ENCODE peak calls at places on chromosome 14, in nine cellular contexts. One of them, this sample, is unnamed.
A peak's percentile ranks its signal among the peaks of the same experiment; 100 is the strongest.

GRCh38 chr14:51561141-51561540 is 90.6 kb upstream of the FRMD6 start:
- DNase-seq in AG04450: no peak
- DNase-seq in GM23338: no peak
- DNase-seq in fibroblast of lung: no peak
- DNase-seq in A549: no peak
- DNase-seq in heart left ventricle: no peak
- DNase-seq in brain microvascular endothelial cell: no peak
- DNase-seq in cardiac muscle cell: no peak
- DNase-seq in GM23248: no peak
- DNase-seq in this sample: no peak

GRCh38 chr14:30869525-30870150 is 4.7 kb upstream of the COCH start:
- DNase-seq in AG04450: no peak
- DNase-seq in GM23338: no peak
- DNase-seq in fibroblast of lung: no peak
- DNase-seq in A549: no peak
- DNase-seq in heart left ventricle: no peak
- DNase-seq in brain microvascular endothelial cell: no peak
- DNase-seq in cardiac muscle cell: no peak
- DNase-seq in GM23248: no peak
- DNase-seq in this sample: no peak

GRCh38 chr14:35189422-35189821 is 67.1 kb downstream of the PRORP start:
- DNase-seq in AG04450: no peak
- DNase-seq in GM23338: no peak
- DNase-seq in fibroblast of lung: no peak
- DNase-seq in A549: no peak
- DNase-seq in heart left ventricle: no peak
- DNase-seq in brain microvascular endothelial cell: no peak
- DNase-seq in cardiac muscle cell: no peak
- DNase-seq in GM23248: no peak
- DNase-seq in this sample: no peak

GRCh38 chr14:38868415-38869290 is 234.4 kb downstream of the SEC23A start:
- DNase-seq in AG04450: no peak
- DNase-seq in GM23338: no peak
- DNase-seq in fibroblast of lung: no peak
- DNase-seq in A549: no peak
- DNase-seq in heart left ventricle: no peak
- DNase-seq in brain microvascular endothelial cell: no peak
- DNase-seq in cardiac muscle cell: no peak
- DNase-seq in GM23248: no peak
- DNase-seq in this sample: no peak

GRCh38 chr14:101505216-101505970 is 55.9 kb upstream of the DIO3 start:
- DNase-seq in AG04450: no peak
- DNase-seq in GM23338: no peak
- DNase-seq in fibroblast of lung: no peak
- DNase-seq in A549: no peak
- DNase-seq in heart left ventricle: peak; percentile 11
- DNase-seq in brain microvascular endothelial cell: no peak
- DNase-seq in cardiac muscle cell: no peak
- DNase-seq in GM23248: no peak
- DNase-seq in this sample: no peak

GRCh38 chr14:36818794-36819384 is 157.2 kb downstream of the PAX9 start:
- DNase-seq in AG04450: no peak
- DNase-seq in GM23338: no peak
- DNase-seq in fibroblast of lung: peak; percentile 59
- DNase-seq in A549: no peak
- DNase-seq in heart left ventricle: no peak
- DNase-seq in brain microvascular endothelial cell: peak; percentile 18
- DNase-seq in cardiac muscle cell: no peak
- DNase-seq in GM23248: peak; percentile 57
- DNase-seq in this sample: no peak

GRCh38 chr14:28763914-28764848 is 2.4 kb upstream of the FOXG1 start:
- DNase-seq in AG04450: no peak
- DNase-seq in GM23338: peak; percentile 79
- DNase-seq in fibroblast of lung: peak; percentile 30
- DNase-seq in A549: no peak
- DNase-seq in heart left ventricle: no peak
- DNase-seq in brain microvascular endothelial cell: no peak
- DNase-seq in cardiac muscle cell: no peak
- DNase-seq in GM23248: no peak
- DNase-seq in this sample: no peak

GRCh38 chr14:54312166-54312801 is 84.5 kb upstream of the CDKN3 start:
- DNase-seq in AG04450: peak; percentile 39
- DNase-seq in GM23338: peak; percentile 13
- DNase-seq in fibroblast of lung: peak; percentile 96
- DNase-seq in A549: peak; percentile 40
- DNase-seq in heart left ventricle: no peak
- DNase-seq in brain microvascular endothelial cell: peak; percentile 80
- DNase-seq in cardiac muscle cell: peak; percentile 96
- DNase-seq in GM23248: peak; percentile 96
- DNase-seq in this sample: no peak

GRCh38 chr14:68219407-68219806 is 399.8 kb downstream of the RAD51B start:
- DNase-seq in AG04450: no peak
- DNase-seq in GM23338: peak; percentile 60
- DNase-seq in fibroblast of lung: no peak
- DNase-seq in A549: no peak
- DNase-seq in heart left ventricle: no peak
- DNase-seq in brain microvascular endothelial cell: no peak
- DNase-seq in cardiac muscle cell: no peak
- DNase-seq in GM23248: no peak
- DNase-seq in this sample: no peak

GRCh38 chr14:94671870-94672444 is 59.8 kb downstream of the SERPINA3 start:
- DNase-seq in AG04450: no peak
- DNase-seq in GM23338: no peak
- DNase-seq in fibroblast of lung: no peak
- DNase-seq in A549: no peak
- DNase-seq in heart left ventricle: no peak
- DNase-seq in brain microvascular endothelial cell: peak; percentile 16
- DNase-seq in cardiac muscle cell: no peak
- DNase-seq in GM23248: no peak
- DNase-seq in this sample: no peak

GRCh38 chr14:41925409-41925808 is 318.7 kb downstream of the LRFN5 start:
- DNase-seq in AG04450: no peak
- DNase-seq in GM23338: peak; percentile 65
- DNase-seq in fibroblast of lung: peak; percentile 2
- DNase-seq in A549: peak; percentile 33
- DNase-seq in heart left ventricle: no peak
- DNase-seq in brain microvascular endothelial cell: no peak
- DNase-seq in cardiac muscle cell: peak; percentile 56
- DNase-seq in GM23248: peak; percentile 36
- DNase-seq in this sample: no peak

GRCh38 chr14:49982522-49982951 is 89.7 kb downstream of the ARF6 start:
- DNase-seq in AG04450: peak; percentile 72
- DNase-seq in GM23338: no peak
- DNase-seq in fibroblast of lung: peak; percentile 94
- DNase-seq in A549: peak; percentile 45
- DNase-seq in heart left ventricle: no peak
- DNase-seq in brain microvascular endothelial cell: peak; percentile 97
- DNase-seq in cardiac muscle cell: peak; percentile 92
- DNase-seq in GM23248: peak; percentile 94
- DNase-seq in this sample: peak; percentile 17

GRCh38 chr14:23068792-23069412 is 11.6 kb upstream of the CDH24 start:
- DNase-seq in AG04450: peak; percentile 80
- DNase-seq in GM23338: peak; percentile 96
- DNase-seq in fibroblast of lung: peak; percentile 86
- DNase-seq in A549: peak; percentile 94
- DNase-seq in heart left ventricle: peak; percentile 83
- DNase-seq in brain microvascular endothelial cell: peak; percentile 87
- DNase-seq in cardiac muscle cell: peak; percentile 95
- DNase-seq in GM23248: peak; percentile 92
- DNase-seq in this sample: peak; percentile 65

GRCh38 chr14:98593361-98593761 is 678.6 kb downstream of the BCL11B start:
- DNase-seq in AG04450: no peak
- DNase-seq in GM23338: no peak
- DNase-seq in fibroblast of lung: no peak
- DNase-seq in A549: no peak
- DNase-seq in heart left ventricle: no peak
- DNase-seq in brain microvascular endothelial cell: no peak
- DNase-seq in cardiac muscle cell: no peak
- DNase-seq in GM23248: no peak
- DNase-seq in this sample: no peak

DNA sequence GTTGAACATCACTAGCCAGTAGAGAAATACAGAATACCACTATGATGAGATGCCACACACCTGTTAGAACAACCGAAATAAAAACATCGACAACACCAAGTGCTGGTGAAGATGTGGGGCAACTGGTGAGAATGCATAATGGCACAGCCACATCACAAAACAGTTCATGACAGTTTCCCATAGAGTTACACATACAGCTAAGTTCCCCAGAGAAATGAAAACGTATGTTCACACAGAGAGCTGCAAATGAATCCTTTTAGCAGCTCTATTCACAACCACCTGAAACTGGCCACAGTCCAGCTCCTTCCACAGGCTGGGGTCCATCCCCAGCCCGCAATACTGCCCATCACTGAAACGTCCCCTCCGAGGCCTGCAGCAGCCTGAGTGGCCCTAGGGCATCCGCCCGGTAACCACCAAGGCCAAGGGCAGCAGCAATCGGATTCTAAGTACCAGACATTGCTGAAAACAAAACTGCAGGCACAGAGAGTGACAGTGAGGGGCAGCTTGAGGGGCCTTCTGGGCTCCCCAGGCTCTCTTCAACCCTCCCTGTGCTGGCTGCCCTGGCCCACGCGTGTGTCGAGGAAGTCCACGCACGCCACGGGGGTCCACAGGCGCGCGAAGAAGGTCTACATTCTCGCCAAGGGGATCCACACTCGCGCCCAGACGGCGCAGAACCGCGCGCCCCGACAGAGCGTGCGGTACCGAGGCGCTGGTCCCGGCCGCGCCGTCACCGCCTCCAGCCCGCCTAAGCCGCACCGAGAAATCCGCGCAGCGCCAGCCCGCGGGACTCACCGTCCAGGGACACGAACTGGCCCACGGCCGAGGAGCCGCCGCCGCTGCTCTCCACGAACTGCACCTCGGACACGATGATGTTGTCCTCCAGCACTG is 903 bp downstream of the BRF1 start:
- DNase-seq in AG04450: no peak
- DNase-seq in GM23338: no peak
- DNase-seq in fibroblast of lung: peak; percentile 8
- DNase-seq in A549: no peak
- DNase-seq in heart left ventricle: peak; percentile 44
- DNase-seq in brain microvascular endothelial cell: no peak
- DNase-seq in cardiac muscle cell: no peak
- DNase-seq in GM23248: peak; percentile 71
- DNase-seq in this sample: peak; percentile 41
- H3K27ac ChIP-seq in AG04450: peak overlapping the region; percentile 39
- H3K27ac ChIP-seq in GM23338: no peak overlapping the region
- H3K27ac ChIP-seq in fibroblast of lung: peak overlapping the region; percentile 88
- H3K27ac ChIP-seq in A549: peak overlapping the region; percentile 98
- H3K27ac ChIP-seq in heart left ventricle: peak overlapping the region; percentile 94
- H3K27ac ChIP-seq in brain microvascular endothelial cell: peak overlapping the region; percentile 81
- H3K27ac ChIP-seq in cardiac muscle cell: peak overlapping the region; percentile 97
- H3K27ac ChIP-seq in GM23248: peak overlapping the region; percentile 77
- H3K27ac ChIP-seq in this sample: peak overlapping the region; percentile 86

GRCh38 chr14:56412453-56413434 is 166.9 kb upstream of the TMEM260 start:
- DNase-seq in AG04450: no peak
- DNase-seq in GM23338: no peak
- DNase-seq in fibroblast of lung: peak; percentile 16
- DNase-seq in A549: no peak
- DNase-seq in heart left ventricle: no peak
- DNase-seq in brain microvascular endothelial cell: no peak
- DNase-seq in cardiac muscle cell: no peak
- DNase-seq in GM23248: no peak
- DNase-seq in this sample: no peak
- H3K27ac ChIP-seq in AG04450: no peak overlapping the region
- H3K27ac ChIP-seq in GM23338: no peak overlapping the region
- H3K27ac ChIP-seq in fibroblast of lung: no peak overlapping the region
- H3K27ac ChIP-seq in A549: no peak overlapping the region
- H3K27ac ChIP-seq in heart left ventricle: no peak overlapping the region
- H3K27ac ChIP-seq in brain microvascular endothelial cell: no peak overlapping the region
- H3K27ac ChIP-seq in cardiac muscle cell: no peak overlapping the region
- H3K27ac ChIP-seq in GM23248: no peak overlapping the region
- H3K27ac ChIP-seq in this sample: no peak overlapping the region

GRCh38 chr14:96564389-96564788 is 62.2 kb downstream of the PAPOLA start:
- DNase-seq in AG04450: no peak
- DNase-seq in GM23338: no peak
- DNase-seq in fibroblast of lung: no peak
- DNase-seq in A549: no peak
- DNase-seq in heart left ventricle: no peak
- DNase-seq in brain microvascular endothelial cell: no peak
- DNase-seq in cardiac muscle cell: peak; percentile 21
- DNase-seq in GM23248: peak; percentile 13
- DNase-seq in this sample: no peak

GRCh38 chr14:96567289-96567899 is 65.2 kb downstream of the PAPOLA start:
- DNase-seq in AG04450: peak; percentile 2
- DNase-seq in GM23338: peak; percentile 55
- DNase-seq in fibroblast of lung: peak; percentile 25
- DNase-seq in A549: peak; percentile 36
- DNase-seq in heart left ventricle: no peak
- DNase-seq in brain microvascular endothelial cell: peak; percentile 50
- DNase-seq in cardiac muscle cell: peak; percentile 65
- DNase-seq in GM23248: peak; percentile 62
- DNase-seq in this sample: no peak

GRCh38 chr14:96565811-96566210 is 63.6 kb downstream of the PAPOLA start:
- DNase-seq in AG04450: no peak
- DNase-seq in GM23338: no peak
- DNase-seq in fibroblast of lung: no peak
- DNase-seq in A549: no peak
- DNase-seq in heart left ventricle: no peak
- DNase-seq in brain microvascular endothelial cell: no peak
- DNase-seq in cardiac muscle cell: no peak
- DNase-seq in GM23248: no peak
- DNase-seq in this sample: no peak

GRCh38 chr14:96571311-96571710 is 69.1 kb downstream of the PAPOLA start:
- DNase-seq in AG04450: no peak
- DNase-seq in GM23338: no peak
- DNase-seq in fibroblast of lung: no peak
- DNase-seq in A549: no peak
- DNase-seq in heart left ventricle: no peak
- DNase-seq in brain microvascular endothelial cell: no peak
- DNase-seq in cardiac muscle cell: no peak
- DNase-seq in GM23248: no peak
- DNase-seq in this sample: no peak

DNA sequence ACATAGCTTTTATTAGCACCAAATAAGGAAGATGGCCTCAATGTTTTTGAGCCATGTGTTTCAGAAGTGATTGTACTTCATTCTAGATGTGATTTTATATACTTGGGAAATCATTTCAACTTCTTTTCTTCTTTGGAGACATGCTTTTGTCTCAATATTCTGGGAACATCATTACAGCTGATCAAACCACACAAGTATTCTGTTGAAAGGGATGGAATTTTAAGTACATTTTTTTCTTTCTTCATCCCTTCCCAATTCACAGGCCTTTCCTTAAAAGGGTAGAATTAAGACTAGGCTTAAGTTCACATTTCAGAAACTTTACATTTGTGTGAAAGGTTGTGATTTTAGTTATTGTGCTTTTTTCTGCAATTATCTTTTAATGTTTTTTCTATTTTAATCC is 66.5 kb downstream of the PAPOLA start:
- DNase-seq in AG04450: no peak
- DNase-seq in GM23338: no peak
- DNase-seq in fibroblast of lung: peak; percentile 47
- DNase-seq in A549: no peak
- DNase-seq in heart left ventricle: no peak
- DNase-seq in brain microvascular endothelial cell: no peak
- DNase-seq in cardiac muscle cell: no peak
- DNase-seq in GM23248: no peak
- DNase-seq in this sample: no peak
- H3K27ac ChIP-seq in AG04450: no peak overlapping the region
- H3K27ac ChIP-seq in GM23338: no peak overlapping the region
- H3K27ac ChIP-seq in fibroblast of lung: no peak overlapping the region
- H3K27ac ChIP-seq in A549: no peak overlapping the region
- H3K27ac ChIP-seq in heart left ventricle: no peak overlapping the region
- H3K27ac ChIP-seq in brain microvascular endothelial cell: no peak overlapping the region
- H3K27ac ChIP-seq in cardiac muscle cell: no peak overlapping the region
- H3K27ac ChIP-seq in GM23248: no peak overlapping the region
- H3K27ac ChIP-seq in this sample: no peak overlapping the region

GRCh38 chr14:33674716-33675115 is 276.2 kb downstream of the EGLN3 start:
- DNase-seq in AG04450: no peak
- DNase-seq in GM23338: no peak
- DNase-seq in fibroblast of lung: no peak
- DNase-seq in A549: no peak
- DNase-seq in heart left ventricle: no peak
- DNase-seq in brain microvascular endothelial cell: no peak
- DNase-seq in cardiac muscle cell: no peak
- DNase-seq in GM23248: no peak
- DNase-seq in this sample: no peak
- H3K27ac ChIP-seq in AG04450: no peak overlapping the region
- H3K27ac ChIP-seq in GM23338: no peak overlapping the region
- H3K27ac ChIP-seq in fibroblast of lung: no peak overlapping the region
- H3K27ac ChIP-seq in A549: no peak overlapping the region
- H3K27ac ChIP-seq in heart left ventricle: no peak overlapping the region
- H3K27ac ChIP-seq in brain microvascular endothelial cell: no peak overlapping the region
- H3K27ac ChIP-seq in cardiac muscle cell: no peak overlapping the region
- H3K27ac ChIP-seq in GM23248: no peak overlapping the region
- H3K27ac ChIP-seq in this sample: no peak overlapping the region

This sample was measured in CD4-positive, CD25-positive, alpha-beta regulatory T cell.